ENCODE peak calls at places on chromosomes 4 and X, in eight cellular contexts. G is prostate gland, F is body of pancreas, U is uterus, M is stomach, J is transverse colon, N is H1, C is heart left ventricle. Z is an unnamed sample.

GRCh38 chrX:42776195-42776594 is 1.8 kb downstream of the PPP1R2C start:
- DNase-seq in F (no peak), U (no peak), N (no peak), J (no peak), C (peak), M (no peak), G (no peak), Z (peak)

GRCh38 chrX:20461576-20461975 is 194.9 kb upstream of the RPS6KA3 start:
- DNase-seq in G (no peak), U (no peak), M (no peak), J (no peak), N (no peak), C (no peak), F (no peak), Z (no peak)

GRCh38 chr4:73872331-73873108 is 3.3 kb downstream of the CXCL1 start:
- DNase-seq in U (no peak), G (no peak), C (no peak), M (no peak), N (no peak), J (no peak), F (peak), Z (no peak)

GRCh38 chrX:103656623-103657022 is 27.8 kb downstream of the TCEAL1 start:
- DNase-seq in J (no peak), M (no peak), G (no peak), C (no peak), N (no peak), U (no peak), F (no peak), Z (no peak)

GRCh38 chrX:22395372-22395771 is 122.7 kb downstream of the CBLL2 start:
- DNase-seq in G (no peak), M (no peak), U (no peak), N (no peak), F (no peak), C (no peak), J (no peak), Z (no peak)

GRCh38 chr4:76736434-76736833 is 161.5 kb downstream of the SOWAHB start:
- DNase-seq in G (no peak), F (no peak), M (no peak), J (no peak), C (no peak), U (no peak), N (no peak), Z (no peak)

GRCh38 chr4:112099701-112100289 is 45.5 kb upstream of the FAM241A start:
- DNase-seq in F (no peak), G (no peak), C (no peak), N (no peak), J (no peak), M (no peak), U (no peak), Z (no peak)

GRCh38 chr4:122702939-122703338 is 29.6 kb upstream of the BBS12 start:
- DNase-seq in C (no peak), U (no peak), J (peak), G (peak), M (peak), F (peak), N (no peak), Z (no peak)

GRCh38 chr4:41613782-41614181 is 75.8 kb downstream of the LIMCH1 start:
- DNase-seq in J (no peak), F (no peak), G (no peak), U (no peak), C (no peak), M (no peak), N (no peak), Z (no peak)

GRCh38 chrX:6049132-6049531 is 179.5 kb downstream of the NLGN4X start:
- DNase-seq in C (no peak), N (no peak), U (no peak), G (no peak), F (no peak), J (no peak), M (no peak), Z (no peak)

GRCh38 chr4:175298119-175298518 is 380.0 kb downstream of the ADAM29 start:
- DNase-seq in C (no peak), M (no peak), F (no peak), G (no peak), J (no peak), N (no peak), U (no peak), Z (no peak)

GRCh38 chrX:112800901-112801775 is 39.5 kb downstream of the AMOT start:
- DNase-seq in J (no peak), M (no peak), N (no peak), U (no peak), C (no peak), G (no peak), F (no peak), Z (no peak)

GRCh38 chrX:38426785-38427184 is 74.4 kb downstream of the OTC start:
- DNase-seq in U (no peak), J (no peak), N (no peak), M (no peak), C (no peak), F (peak), G (no peak), Z (no peak)

GRCh38 chrX:20294957-20295356 is 28.2 kb upstream of the RPS6KA3 start:
- DNase-seq in G (no peak), M (no peak), N (no peak), C (no peak), U (no peak), J (no peak), F (no peak), Z (no peak)

GRCh38 chr4:125321709-125322362 is 7.1 kb downstream of the FAT4 start:
- DNase-seq in U (no peak), M (no peak), J (no peak), C (no peak), G (no peak), F (no peak), N (no peak), Z (no peak)

GRCh38 chr4:1207603-1208265 is 35.4 kb upstream of the SPON2 start:
- DNase-seq in M (peak), N (peak), U (peak), G (no peak), F (peak), C (peak), J (peak), Z (peak)

GRCh38 chr4:23232987-23233386 is 540.2 kb downstream of the GBA3 start:
- DNase-seq in U (no peak), G (no peak), J (no peak), F (no peak), M (no peak), N (no peak), C (no peak), Z (no peak)

GRCh38 chr4:111014537-111014936 is 391.7 kb upstream of the PITX2 start:
- DNase-seq in C (no peak), F (no peak), J (no peak), N (no peak), G (no peak), U (no peak), M (no peak), Z (no peak)

GRCh38 chr4:127311371-127311770 is 321.4 kb upstream of the INTU start:
- DNase-seq in J (no peak), N (no peak), M (no peak), C (no peak), F (no peak), U (no peak), G (no peak), Z (no peak)

GRCh38 chrX:12947545-12948235 is 27.2 kb upstream of the TMSB4X start:
- DNase-seq in J (no peak), U (no peak), C (no peak), N (no peak), G (no peak), M (no peak), F (no peak), Z (no peak)

GRCh38 chr4:37693450-37694190 is 7.4 kb upstream of the RELL1 start:
- DNase-seq in G (no peak), J (no peak), U (no peak), N (no peak), C (no peak), F (no peak), M (no peak), Z (no peak)

GRCh38 chr4:84622959-84623358 is 40.0 kb downstream of the CDS1 start:
- DNase-seq in J (no peak), F (no peak), N (no peak), G (no peak), C (no peak), U (no peak), M (no peak), Z (no peak)

GRCh38 chrX:78650906-78651437 is 8.2 kb downstream of the RTL3 start:
- DNase-seq in F (no peak), U (no peak), G (no peak), M (no peak), J (no peak), N (no peak), C (no peak), Z (no peak)

GRCh38 chr4:42778349-42778748 is 114.2 kb upstream of the GRXCR1 start:
- DNase-seq in N (no peak), G (no peak), C (no peak), J (no peak), U (no peak), M (no peak), F (no peak), Z (no peak)

GRCh38 chr4:5974321-5974720 is 43.9 kb downstream of the C4orf50 start:
- DNase-seq in C (no peak), J (no peak), M (peak), F (no peak), N (no peak), U (no peak), G (no peak), Z (no peak)

GRCh38 chr4:125091031-125091540 is 223.7 kb upstream of the FAT4 start:
- DNase-seq in C (no peak), J (no peak), G (no peak), N (no peak), U (no peak), M (no peak), F (no peak), Z (no peak)

GRCh38 chr4:107058828-107059227 is 22.7 kb upstream of the DKK2 start:
- DNase-seq in G (no peak), M (no peak), J (no peak), C (no peak), N (no peak), F (no peak), U (no peak), Z (no peak)

GRCh38 chr4:121977251-121978168 is 25.6 kb upstream of the TRPC3 start:
- DNase-seq in G (no peak), U (no peak), J (no peak), F (no peak), C (no peak), N (no peak), M (no peak), Z (no peak)

GRCh38 chrX:132226169-132226568 is 6.9 kb upstream of the RAP2C start:
- DNase-seq in G (no peak), M (no peak), J (no peak), C (no peak), F (no peak), U (no peak), N (no peak), Z (no peak)

GRCh38 chrX:130704053-130705038 is 198.7 kb downstream of the ENOX2 start:
- DNase-seq in C (no peak), M (no peak), F (no peak), G (no peak), N (no peak), U (no peak), J (no peak), Z (no peak)

GRCh38 chr4:1446502-1447153 is 40.4 kb upstream of the NKX1-1 start:
- DNase-seq in U (no peak), M (no peak), J (no peak), C (no peak), F (no peak), N (no peak), G (no peak), Z (peak)

GRCh38 chr4:55256787-55257186 is 89.3 kb upstream of the SRD5A3 start:
- DNase-seq in J (no peak), G (no peak), F (no peak), N (no peak), U (no peak), M (no peak), C (no peak), Z (no peak)

GRCh38 chrX:46263494-46263893 is 281.7 kb downstream of the ZNF674 start:
- DNase-seq in G (no peak), F (no peak), M (no peak), J (no peak), U (no peak), N (no peak), C (no peak), Z (no peak)

GRCh38 chrX:21989415-21989814 is 42.7 kb upstream of the PHEX start:
- DNase-seq in M (no peak), F (no peak), U (no peak), G (no peak), C (no peak), N (no peak), J (no peak), Z (no peak)

GRCh38 chr4:1074077-1074476 is 39.3 kb downstream of the RNF212 start:
- DNase-seq in U (no peak), N (no peak), J (no peak), M (no peak), C (no peak), F (no peak), G (no peak), Z (no peak)

GRCh38 chr4:74659576-74660411 is 134.5 kb downstream of the BTC start:
- DNase-seq in G (peak), F (peak), N (no peak), C (no peak), U (no peak), M (no peak), J (peak), Z (no peak)

GRCh38 chr4:36220776-36221175 is 23.5 kb downstream of the ARAP2 start:
- DNase-seq in M (no peak), N (no peak), G (no peak), C (no peak), F (no peak), J (no peak), U (no peak), Z (no peak)

GRCh38 chr4:3823496-3824341 is 57.5 kb downstream of the ADRA2C start:
- DNase-seq in C (no peak), N (no peak), M (no peak), F (no peak), G (no peak), U (no peak), J (no peak), Z (no peak)

DNA sequence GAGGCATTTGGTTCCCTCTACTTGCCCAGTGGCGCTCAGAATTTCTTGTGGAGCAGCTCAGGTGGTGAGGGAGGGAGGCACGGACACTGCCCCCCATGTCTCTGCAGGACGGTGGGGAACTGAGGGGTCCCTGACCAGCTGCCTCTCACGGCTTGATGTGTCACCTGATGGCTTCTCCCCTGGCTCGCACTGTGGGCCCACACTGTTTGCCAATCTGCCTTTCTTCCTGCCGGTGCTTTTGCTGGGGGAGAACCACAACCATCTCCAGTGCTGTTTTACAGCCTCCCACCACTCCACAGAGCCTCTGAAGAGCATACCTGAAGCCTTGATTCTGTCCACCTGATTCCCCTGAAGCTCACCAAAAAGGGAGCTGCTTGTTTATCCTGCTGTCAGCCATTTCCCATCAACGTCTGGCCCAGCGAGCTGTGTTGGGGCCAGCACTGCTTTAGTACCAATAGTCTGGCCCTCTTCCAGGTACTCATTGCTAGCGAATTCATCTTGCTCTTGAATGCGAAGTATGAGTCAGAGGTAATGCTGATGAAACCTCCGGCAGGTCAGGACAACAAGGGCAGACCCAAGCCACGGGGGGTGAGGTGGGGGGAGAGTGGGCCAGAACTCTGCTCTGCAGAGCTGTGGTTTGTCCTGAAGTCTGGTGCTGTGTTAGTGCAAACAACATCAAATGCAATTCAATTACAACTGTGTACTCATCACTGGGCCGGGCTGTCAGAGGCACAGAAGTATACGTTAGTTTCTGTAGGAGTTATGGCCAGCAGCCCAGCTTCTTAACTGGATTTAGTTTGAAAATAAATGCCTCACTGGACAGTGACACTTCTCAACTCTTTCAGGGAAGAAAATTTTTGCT is 208.3 kb upstream of the JADE1 start:
- DNase-seq in U (peak), G (peak), C (peak), J (peak), F (peak), N (peak), M (peak), Z (peak)
- TF ChIP-seq POLR2A in U (no peak), G (no peak), C (no peak), J (no peak), F (peak), N (no peak), M (no peak), Z (no peak)

GRCh38 chrX:153599192-153600031 is 473 bp upstream of the CCNQ start:
- DNase-seq in U (peak), J (peak), C (peak), M (peak), G (peak), N (peak), F (peak), Z (peak)
- H3K27ac ChIP-seq in U (peak), J (peak), C (peak), M (peak), G (peak), N (no peak), F (peak), Z (no peak)

GRCh38 chr4:2515835-2516550 is 20.5 kb upstream of the FAM193A start:
- DNase-seq in N (no peak), G (no peak), C (peak), F (peak), M (peak), J (no peak), U (peak), Z (peak)

GRCh38 chr4:2512396-2513135 is 23.9 kb upstream of the FAM193A start:
- DNase-seq in J (no peak), F (no peak), M (no peak), N (no peak), G (no peak), U (no peak), C (no peak), Z (no peak)

GRCh38 chr4:2511645-2512131 is 24.8 kb upstream of the FAM193A start:
- DNase-seq in G (no peak), J (no peak), F (no peak), C (no peak), N (no peak), M (no peak), U (no peak), Z (no peak)

DNA sequence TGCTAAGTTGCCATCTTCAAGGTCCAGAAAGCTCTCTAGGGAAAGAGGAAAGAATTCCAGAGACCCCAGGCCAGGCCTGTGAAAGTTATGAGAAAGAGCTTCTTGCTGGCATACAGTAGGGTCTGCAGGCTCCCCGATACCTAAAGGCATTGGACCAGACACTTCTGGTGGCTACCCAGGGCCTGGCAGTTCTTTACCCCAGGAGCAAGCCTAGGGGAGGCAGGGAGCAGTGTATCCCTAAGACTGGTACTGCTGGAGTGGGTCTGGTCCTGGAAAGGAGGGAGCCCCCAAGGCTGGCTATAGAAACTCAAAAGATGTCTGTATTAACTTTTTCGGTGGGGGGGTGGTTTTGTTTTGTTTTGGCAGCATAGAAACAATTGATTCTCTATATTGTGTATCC is 19.8 kb upstream of the FAM193A start:
- DNase-seq in G (no peak), M (no peak), N (no peak), F (no peak), C (no peak), U (no peak), J (no peak), Z (no peak)
- TF ChIP-seq POLR2A in G (no peak), M (no peak), N (no peak), F (no peak), C (no peak), U (no peak), J (no peak), Z (no peak)

GRCh38 chr4:138404801-138405200 is 162.7 kb upstream of the SLC7A11 start:
- DNase-seq in G (no peak), C (no peak), F (no peak), U (no peak), M (no peak), N (no peak), J (no peak), Z (no peak)
- H3K27ac ChIP-seq in G (no peak), C (no peak), F (no peak), U (no peak), M (no peak), N (no peak), J (no peak), Z (no peak)

DNA sequence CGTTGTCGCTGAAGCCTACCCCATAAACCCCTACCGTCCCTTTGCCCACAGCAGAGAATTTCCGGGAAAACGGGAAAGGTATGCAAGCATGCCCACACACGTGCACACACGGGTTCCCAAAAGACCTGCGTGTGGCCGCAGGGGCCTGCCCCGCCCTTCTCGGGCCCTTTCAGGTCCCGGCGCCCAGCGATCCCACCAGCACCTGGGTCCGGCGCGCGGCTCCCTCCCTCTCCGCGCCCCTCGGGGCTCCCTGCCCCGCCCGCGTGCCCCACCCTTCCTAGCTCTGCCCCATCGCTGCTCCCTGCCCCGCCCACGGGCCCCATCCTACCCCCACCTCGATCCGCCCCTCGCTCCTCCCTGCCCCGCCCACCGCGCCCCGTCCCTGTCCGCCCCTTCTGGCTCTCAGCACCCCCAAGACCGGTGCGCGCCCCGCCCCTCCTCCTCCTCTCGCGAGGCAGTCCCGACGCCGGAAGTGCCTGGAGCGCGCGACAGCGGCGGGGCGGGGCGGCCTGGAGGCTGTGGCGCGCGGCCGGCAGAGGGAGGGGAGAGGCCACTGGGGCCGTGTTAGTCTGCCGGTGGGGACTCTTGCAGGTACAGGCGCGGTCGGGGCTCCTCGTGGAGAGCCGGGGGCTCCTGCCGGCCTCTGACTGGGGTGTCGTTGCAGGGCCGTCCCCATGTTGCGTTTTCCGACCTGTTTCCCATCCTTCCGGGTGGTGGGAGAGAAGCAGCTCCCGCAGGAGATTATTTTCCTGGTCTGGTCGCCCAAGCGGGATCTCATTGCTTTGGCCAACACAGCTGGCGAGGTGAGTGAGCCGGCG is at the start of gene ANAPC4:
- DNase-seq in F (peak), M (peak), N (peak), G (peak), J (peak), U (peak), C (peak), Z (peak)
- TF ChIP-seq POLR2A in F (peak), M (no peak), N (peak), G (peak), J (peak), U (peak), C (no peak), Z (no peak)

GRCh38 chr4:86220137-86220536 is 139.7 kb downstream of the MAPK10 start:
- DNase-seq in U (no peak), N (no peak), G (no peak), C (no peak), J (no peak), M (no peak), F (no peak), Z (no peak)
- H3K27ac ChIP-seq in U (no peak), N (no peak), G (no peak), C (no peak), J (no peak), M (no peak), F (no peak), Z (no peak)

GRCh38 chr4:180057198-180057821 is 2185.9 kb upstream of the TENM3 start:
- DNase-seq in N (no peak), F (no peak), J (no peak), C (no peak), U (no peak), G (no peak), M (no peak), Z (no peak)

GRCh38 chr4:180057891-180058643 is 2185.1 kb upstream of the TENM3 start:
- DNase-seq in J (peak), N (peak), F (peak), C (no peak), G (no peak), U (no peak), M (no peak), Z (peak)

GRCh38 chr4:180060159-180060889 is 2182.9 kb upstream of the TENM3 start:
- DNase-seq in F (no peak), N (no peak), J (no peak), U (no peak), C (no peak), M (no peak), G (no peak), Z (no peak)

GRCh38 chr4:180059216-180059881 is 2183.9 kb upstream of the TENM3 start:
- DNase-seq in F (peak), M (no peak), N (peak), U (no peak), G (no peak), C (no peak), J (peak), Z (no peak)

GRCh38 chr4:180058731-180059215 is 2184.4 kb upstream of the TENM3 start:
- DNase-seq in U (no peak), M (no peak), J (peak), N (peak), C (no peak), F (peak), G (peak), Z (peak)
- TF ChIP-seq POLR2A in U (no peak), M (no peak), J (no peak), N (no peak), C (no peak), F (peak), G (no peak), Z (no peak)

Z was measured in testis.